ENCODE peak calls at places on chromosomes 13 and 19, in seven cellular contexts. G is cardiac fibroblast, O is HTR-8/SVneo, P is left cardiac atrium, X is mesothelial cell of epicardium, N is HT-29, V is retinal pigment epithelial cell. R is an unnamed sample.

GRCh38 chr13:110307697-110308376 is 753 bp downstream of the COL4A2 start:
- DNase-seq in P (no peak), X (peak), G (peak), N (no peak), V (no peak), O (no peak), R (peak)

GRCh38 chr13:112760440-112760839 is 70.6 kb downstream of the ATP11A start:
- DNase-seq in V (no peak), N (no peak), P (no peak), X (no peak), G (peak), O (no peak), R (peak)

GRCh38 chr13:45728759-45729158 is 26.6 kb downstream of the CBY2 start:
- DNase-seq in G (no peak), P (no peak), X (no peak), O (peak), N (peak), V (no peak), R (peak)

GRCh38 chr13:76992548-76993001 is 694 bp downstream of the CLN5 start:
- DNase-seq in P (no peak), O (no peak), G (peak), N (no peak), X (no peak), V (no peak), R (peak)

GRCh38 chr13:87671824-87672603 is 843 bp downstream of the SLITRK5 start:
- DNase-seq in N (no peak), P (no peak), V (no peak), X (peak), O (no peak), G (no peak), R (no peak)

GRCh38 chr13:36885901-36886300 is 34.1 kb downstream of the SMAD9 start:
- DNase-seq in O (no peak), P (no peak), N (no peak), G (no peak), V (no peak), X (no peak), R (no peak)

GRCh38 chr19:33683881-33684549 is 62.3 kb downstream of the CHST8 start:
- DNase-seq in X (peak), P (no peak), V (no peak), O (peak), N (peak), G (peak), R (no peak)

GRCh38 chr19:53596056-53596455 is 35.7 kb upstream of the DPRX start:
- DNase-seq in P (no peak), N (no peak), V (no peak), O (no peak), G (no peak), X (no peak), R (no peak)

GRCh38 chr13:79799466-79799865 is 318.5 kb downstream of the NDFIP2 start:
- DNase-seq in X (no peak), G (no peak), V (no peak), P (no peak), O (no peak), N (no peak), R (no peak)

GRCh38 chr19:24059572-24060295 is 27.3 kb upstream of the ZNF254 start:
- DNase-seq in O (no peak), X (no peak), P (no peak), G (no peak), N (no peak), V (no peak), R (no peak)

GRCh38 chr13:28394422-28394821 is 100.5 kb downstream of the FLT1 start:
- DNase-seq in N (no peak), V (no peak), O (no peak), G (peak), X (no peak), P (no peak), R (peak)

GRCh38 chr13:76823969-76824368 is 62.2 kb downstream of the KCTD12 start:
- DNase-seq in N (no peak), O (no peak), V (no peak), P (no peak), X (no peak), G (no peak), R (no peak)

GRCh38 chr13:61727714-61728275 is 312.1 kb upstream of the PCDH20 start:
- DNase-seq in V (peak), O (no peak), G (peak), P (no peak), X (no peak), N (no peak), R (no peak)